ENCODE peak calls at places on chromosomes 13 and 19, in seven cellular contexts. M, T, W, I, E, J and K are unnamed samples.

GRCh38 chr13:74464656-74465055 is 330.5 kb upstream of the KLF12 start:
- DNase-seq in M (no peak), T (peak; percentile 85), W (peak; percentile 20), I (no peak), E (no peak), J (no peak), K (no peak)

GRCh38 chr19:45323671-45324081 is 1.0 kb upstream of the CKM start:
- DNase-seq in M (no peak), T (no peak), W (no peak), I (no peak), E (no peak), J (no peak), K (no peak)

GRCh38 chr19:46056536-46056935 is 15.7 kb upstream of the IGFL4 start:
- DNase-seq in M (no peak), T (no peak), W (no peak), I (no peak), E (no peak), J (no peak), K (no peak)

GRCh38 chr13:81017525-81018152 is 676.7 kb upstream of the SPRY2 start:
- DNase-seq in M (no peak), T (peak; percentile 34), W (peak; percentile 72), I (no peak), E (peak; percentile 77), J (no peak), K (no peak)

GRCh38 chr13:57631607-57632275 is at the start of gene PCDH17:
- DNase-seq in M (peak; percentile 15), T (no peak), W (peak; percentile 38), I (no peak), E (peak; percentile 70), J (no peak), K (peak; percentile 78)

GRCh38 chr19:8094336-8094735 is 41.8 kb downstream of the CCL25 start:
- DNase-seq in M (no peak), T (no peak), W (no peak), I (no peak), E (no peak), J (no peak), K (no peak)

GRCh38 chr19:7376151-7376852 is 27.6 kb downstream of the ARHGEF18 start:
- DNase-seq in M (no peak), T (no peak), W (no peak), I (no peak), E (no peak), J (no peak), K (no peak)

GRCh38 chr19:2627855-2628254 is 74.6 kb downstream of the GNG7 start:
- DNase-seq in M (no peak), T (no peak), W (peak; percentile 28), I (no peak), E (peak; percentile 39), J (no peak), K (no peak)

GRCh38 chr13:28922341-28922740 is 102.2 kb downstream of the MTUS2 start:
- DNase-seq in M (no peak), T (no peak), W (no peak), I (no peak), E (no peak), J (no peak), K (no peak)